ENCODE peak calls at places on chromosomes 1 and 21, in five cellular contexts. V is adrenal gland, Y is kidney, O is iPS DF 6.9, N is fibroblast of lung. X is an unnamed sample.

GRCh38 chr1:2415801-2416208 is 3.4 kb upstream of the PEX10 start:
- DNase-seq in V (no peak), Y (no peak), O (no peak), N (no peak), X (peak; percentile 40)

GRCh38 chr21:46154955-46155513 is 345 bp downstream of the FTCD start:
- DNase-seq in V (peak; percentile 5), Y (no peak), O (no peak), N (no peak), X (no peak)

GRCh38 chr21:39633043-39633442 is 20.3 kb downstream of the B3GALT5 start:
- DNase-seq in V (no peak), Y (no peak), O (no peak), N (peak; percentile 77), X (no peak)

GRCh38 chr1:201597551-201598230 is 58.8 kb downstream of the NAV1 start:
- DNase-seq in V (peak; percentile 42), Y (peak; percentile 71), O (no peak), N (no peak), X (no peak)

GRCh38 chr1:209844695-209845404 is 17.1 kb downstream of the UTP25 start:
- DNase-seq in V (no peak), Y (no peak), O (no peak), N (no peak), X (no peak)

GRCh38 chr1:205974712-205975111 is 28.5 kb downstream of the RAB7B start:
- DNase-seq in V (no peak), Y (no peak), O (no peak), N (no peak), X (no peak)

GRCh38 chr1:3544050-3544977 is 67.0 kb downstream of the MEGF6 start:
- DNase-seq in V (no peak), Y (no peak), O (no peak), N (no peak), X (no peak)

GRCh38 chr1:229855999-229856650 is 210.9 kb upstream of the GALNT2 start:
- DNase-seq in V (no peak), Y (no peak), O (no peak), N (no peak), X (no peak)

GRCh38 chr1:186302378-186302920 is 72.6 kb downstream of the TPR start:
- DNase-seq in V (no peak), Y (no peak), O (no peak), N (no peak), X (no peak)

GRCh38 chr1:111372336-111372965 is 55.1 kb downstream of the OVGP1 start:
- DNase-seq in V (no peak), Y (no peak), O (no peak), N (no peak), X (no peak)

GRCh38 chr21:33608559-33608958 is 20.1 kb upstream of the DONSON start:
- DNase-seq in V (no peak), Y (no peak), O (no peak), N (peak; percentile 22), X (no peak)

GRCh38 chr21:17560377-17560776 is 47.5 kb downstream of the CXADR start:
- DNase-seq in V (no peak), Y (no peak), O (no peak), N (no peak), X (no peak)

GRCh38 chr1:57163332-57163731 is 197.5 kb upstream of the C8B start:
- DNase-seq in V (no peak), Y (no peak), O (no peak), N (no peak), X (no peak)

GRCh38 chr1:210937846-210938245 is 196.1 kb downstream of the KCNH1 start:
- DNase-seq in V (no peak), Y (no peak), O (no peak), N (peak; percentile 29), X (no peak)

GRCh38 chr1:231931146-231931545 is 304.6 kb downstream of the DISC1 start:
- DNase-seq in V (no peak), Y (no peak), O (no peak), N (no peak), X (no peak)

GRCh38 chr1:185453496-185454192 is 136.6 kb upstream of the IVNS1ABP start:
- DNase-seq in V (no peak), Y (no peak), O (no peak), N (peak; percentile 83), X (no peak)

GRCh38 chr1:9289090-9289534 is 3.6 kb upstream of the SPSB1 start:
- DNase-seq in V (peak; percentile 84), Y (peak; percentile 54), O (no peak), N (peak; percentile 54), X (peak; percentile 76)

GRCh38 chr1:239963861-239964260 is 127.8 kb upstream of the FMN2 start:
- DNase-seq in V (no peak), Y (no peak), O (no peak), N (no peak), X (no peak)

GRCh38 chr1:77614037-77614436 is 68.4 kb downstream of the ZZZ3 start:
- DNase-seq in V (no peak), Y (no peak), O (no peak), N (no peak), X (no peak)

GRCh38 chr1:94012686-94013330 is 103.6 kb upstream of the GCLM start:
- DNase-seq in V (no peak), Y (no peak), O (peak; percentile 27), N (no peak), X (no peak)

GRCh38 chr1:3892748-3893147 is 7.3 kb downstream of the C1orf174 start:
- DNase-seq in V (no peak), Y (peak; percentile 36), O (no peak), N (peak; percentile 27), X (no peak)

GRCh38 chr21:19122371-19122770 is 718.8 kb upstream of the TMPRSS15 start:
- DNase-seq in V (no peak), Y (no peak), O (no peak), N (no peak), X (no peak)

DNA sequence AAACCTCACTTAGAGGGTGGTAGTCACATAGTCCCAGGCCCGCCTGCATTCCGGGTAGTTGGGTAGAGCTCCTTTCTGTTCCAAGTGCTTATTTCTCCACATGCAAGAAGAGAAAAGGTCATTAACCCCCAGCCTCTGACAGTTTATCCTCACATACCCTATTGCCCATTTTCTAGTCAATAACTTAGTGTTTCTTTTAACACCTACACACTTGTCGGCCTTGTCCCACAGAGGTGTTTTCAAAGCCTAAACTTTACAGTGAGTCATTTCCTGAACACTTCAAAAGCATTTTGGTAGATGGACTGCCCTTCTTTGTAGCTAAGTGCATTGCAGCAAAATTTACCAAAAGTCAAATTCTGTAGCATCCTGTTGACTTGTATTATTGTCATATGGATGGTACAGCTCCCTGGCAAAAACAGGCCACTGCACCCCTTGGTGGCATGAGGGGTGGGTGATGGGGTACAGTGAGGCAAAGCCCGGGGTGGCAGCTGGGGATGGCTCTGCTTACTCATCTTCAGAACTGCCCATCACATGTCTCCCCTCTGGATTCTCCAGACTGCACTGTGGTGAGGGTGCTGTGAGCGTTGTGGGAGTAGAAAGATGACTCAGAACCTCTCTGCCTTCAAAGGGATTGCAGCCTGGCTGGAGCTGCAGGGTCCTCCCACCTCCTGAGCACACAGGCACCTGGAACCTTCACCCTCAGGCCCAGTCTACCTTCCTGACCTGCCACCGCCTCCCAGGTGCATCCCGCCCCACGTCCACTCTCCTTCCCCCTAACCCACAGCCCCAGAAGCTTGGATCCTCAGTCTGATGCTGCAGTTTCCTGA is 45.8 kb upstream of the DMRTB1 start:
- DNase-seq in V (no peak), Y (no peak), O (no peak), N (peak; percentile 95), X (peak; percentile 39)
- H3K4me1 ChIP-seq in V (no peaks in the 10 kb centered on the region), Y (peaks cover 3% of the 10 kb centered on the region), O (peaks cover 4% of the 10 kb centered on the region), N (peaks cover 6% of the 10 kb centered on the region), X (peaks cover 19% of the 10 kb centered on the region)

GRCh38 chr1:179124866-179125265 is 43.0 kb downstream of the TOR3A start:
- DNase-seq in V (no peak), Y (no peak), O (no peak), N (peak; percentile 84), X (no peak)
- H3K36me3 ChIP-seq in V (peaks cover 15% of the 10 kb centered on the region), Y (no peaks in the 10 kb centered on the region), O (no peaks in the 10 kb centered on the region), N (peaks cover 13% of the 10 kb centered on the region), X (no peaks in the 10 kb centered on the region)

GRCh38 chr1:27970401-27970800 is 10.6 kb downstream of the XKR8 start:
- DNase-seq in V (peak; percentile 55), Y (no peak), O (no peak), N (peak; percentile 94), X (no peak)
- H3K27ac ChIP-seq in V (no peak overlapping the region), Y (no peak overlapping the region), O (no peak overlapping the region), N (peak overlapping the region; percentile 55), X (peak overlapping the region; percentile 23)

DNA sequence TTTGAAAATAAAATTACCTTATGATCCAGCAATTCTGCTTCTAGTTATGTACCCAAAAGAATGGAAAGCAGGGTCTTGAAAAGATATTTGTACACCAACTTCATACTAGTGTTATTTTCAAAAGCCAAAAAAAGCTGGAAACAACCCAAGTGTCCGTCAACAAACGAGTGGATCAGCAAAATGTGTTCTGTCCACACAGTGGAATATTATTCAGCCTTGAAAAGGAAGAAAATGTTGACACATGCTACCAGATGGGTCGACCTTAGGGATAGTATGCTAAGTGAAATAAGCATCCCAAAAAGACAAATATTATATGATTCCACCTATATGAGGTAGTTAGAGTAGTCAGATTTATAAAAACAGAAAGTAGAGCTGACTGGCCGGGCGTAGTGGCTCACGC is 65.3 kb downstream of the KAZN start:
- DNase-seq in V (no peak), Y (no peak), O (no peak), N (no peak), X (no peak)
- H3K4me1 ChIP-seq in V (no peaks in the 10 kb centered on the region), Y (no peaks in the 10 kb centered on the region), O (no peaks in the 10 kb centered on the region), N (no peaks in the 10 kb centered on the region), X (no peaks in the 10 kb centered on the region)

DNA sequence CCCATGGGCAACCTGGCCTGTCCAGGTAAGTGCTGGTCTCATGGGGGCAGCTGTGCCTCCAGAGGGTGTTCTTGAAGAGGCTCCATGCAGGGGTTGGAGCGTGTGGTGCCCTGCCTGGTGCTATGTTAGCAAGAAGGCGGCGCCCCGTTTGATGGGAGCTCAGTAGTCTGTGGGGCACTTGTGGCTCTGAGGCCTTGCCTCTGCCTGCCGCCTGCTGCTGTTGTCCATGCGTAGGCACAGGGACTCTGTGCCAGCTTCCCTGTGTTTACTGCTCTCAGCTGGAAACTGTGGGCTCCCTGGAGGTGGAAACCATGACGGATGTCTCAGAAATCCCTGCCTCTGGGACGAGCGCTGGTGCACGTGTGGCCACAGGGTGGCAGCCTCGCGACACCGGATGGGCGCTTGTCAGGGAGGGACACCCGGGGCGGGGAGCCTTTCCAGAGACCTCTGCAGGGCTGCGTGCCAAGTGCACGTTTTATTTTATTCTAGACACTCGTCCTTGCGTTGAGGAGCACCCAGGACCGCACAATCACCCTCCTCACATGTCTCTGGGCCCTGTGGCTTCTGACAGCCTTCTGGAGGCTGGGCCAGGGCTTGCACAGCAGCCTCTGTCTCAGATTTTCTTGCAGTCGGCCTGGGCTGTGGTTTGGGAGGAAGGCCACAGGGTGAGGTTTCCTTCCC is 27.1 kb downstream of the SNAP47 start:
- DNase-seq in V (peak; percentile 94), Y (peak; percentile 95), O (peak; percentile 48), N (peak; percentile 79), X (peak; percentile 84)
- H3K36me3 ChIP-seq in V (peaks cover 51% of the 10 kb centered on the region), Y (peaks cover 20% of the 10 kb centered on the region), O (peaks cover 16% of the 10 kb centered on the region), N (peaks cover 9% of the 10 kb centered on the region), X (peaks cover 8% of the 10 kb centered on the region)

GRCh38 chr1:7403265-7404045 is 367.6 kb upstream of the VAMP3 start:
- DNase-seq in V (no peak), Y (no peak), O (no peak), N (no peak), X (no peak)

GRCh38 chr1:7404046-7404742 is 366.9 kb upstream of the VAMP3 start:
- DNase-seq in V (no peak), Y (no peak), O (no peak), N (no peak), X (no peak)

GRCh38 chr1:7402548-7402850 is 368.6 kb upstream of the VAMP3 start:
- DNase-seq in V (no peak), Y (no peak), O (no peak), N (no peak), X (no peak)

GRCh38 chr1:7400566-7400965 is 370.5 kb upstream of the VAMP3 start:
- DNase-seq in V (no peak), Y (no peak), O (no peak), N (no peak), X (no peak)

GRCh38 chr1:7401814-7402547 is 369.1 kb upstream of the VAMP3 start:
- DNase-seq in V (peak; percentile 62), Y (no peak), O (no peak), N (peak; percentile 100), X (no peak)
- H3K27ac ChIP-seq in V (no peak overlapping the region), Y (no peak overlapping the region), O (no peak overlapping the region), N (peak overlapping the region; percentile 81), X (no peak overlapping the region)